ENCODE peak calls at places on chromosomes 16 and 17, in seven cellular contexts. One of them, this sample, is unnamed.

GRCh38 chr17:82592289-82592683 is 56.0 kb downstream of the WDR45B start:
- DNase-seq in uterus: no peak
- DNase-seq in neural crest cell: no peak
- DNase-seq in GM06990: no peak
- DNase-seq in prostate gland: peak
- DNase-seq in IMR-90: no peak
- DNase-seq in H9: no peak
- DNase-seq in this sample: no peak

GRCh38 chr16:1494129-1494640 is 1.0 kb downstream of the TELO2 start:
- DNase-seq in uterus: no peak
- DNase-seq in neural crest cell: no peak
- DNase-seq in GM06990: peak
- DNase-seq in prostate gland: peak
- DNase-seq in IMR-90: peak
- DNase-seq in H9: peak
- DNase-seq in this sample: no peak

GRCh38 chr17:83196088-83196765 is 116.8 kb downstream of the METRNL start:
- DNase-seq in uterus: no peak
- DNase-seq in neural crest cell: no peak
- DNase-seq in GM06990: no peak
- DNase-seq in prostate gland: no peak
- DNase-seq in IMR-90: peak
- DNase-seq in H9: no peak
- DNase-seq in this sample: no peak

GRCh38 chr16:19858006-19858653 is 26.5 kb downstream of the GPRC5B start:
- DNase-seq in uterus: no peak
- DNase-seq in neural crest cell: no peak
- DNase-seq in GM06990: no peak
- DNase-seq in prostate gland: no peak
- DNase-seq in IMR-90: no peak
- DNase-seq in H9: no peak
- DNase-seq in this sample: no peak

GRCh38 chr17:45836047-45837044 is 8.3 kb upstream of the SPPL2C start:
- DNase-seq in uterus: no peak
- DNase-seq in neural crest cell: no peak
- DNase-seq in GM06990: no peak
- DNase-seq in prostate gland: no peak
- DNase-seq in IMR-90: no peak
- DNase-seq in H9: no peak
- DNase-seq in this sample: no peak

GRCh38 chr17:17186051-17186450 is 20.1 kb downstream of the PLD6 start:
- DNase-seq in uterus: no peak
- DNase-seq in neural crest cell: no peak
- DNase-seq in GM06990: no peak
- DNase-seq in prostate gland: peak
- DNase-seq in IMR-90: peak
- DNase-seq in H9: no peak
- DNase-seq in this sample: peak

GRCh38 chr16:46482895-46483294 is 138.3 kb downstream of the SHCBP1 start:
- DNase-seq in uterus: no peak
- DNase-seq in neural crest cell: no peak
- DNase-seq in GM06990: no peak
- DNase-seq in prostate gland: no peak
- DNase-seq in IMR-90: no peak
- DNase-seq in H9: no peak
- DNase-seq in this sample: no peak

GRCh38 chr16:8962393-8963009 is 1.2 kb downstream of the USP7 start:
- DNase-seq in uterus: no peak
- DNase-seq in neural crest cell: no peak
- DNase-seq in GM06990: peak
- DNase-seq in prostate gland: no peak
- DNase-seq in IMR-90: no peak
- DNase-seq in H9: no peak
- DNase-seq in this sample: peak

GRCh38 chr17:19773534-19773933 is 25.4 kb upstream of the ALDH3A1 start:
- DNase-seq in uterus: no peak
- DNase-seq in neural crest cell: no peak
- DNase-seq in GM06990: no peak
- DNase-seq in prostate gland: no peak
- DNase-seq in IMR-90: no peak
- DNase-seq in H9: no peak
- DNase-seq in this sample: no peak

GRCh38 chr17:60089097-60089844 is 10.6 kb upstream of the HEATR6 start:
- DNase-seq in uterus: no peak
- DNase-seq in neural crest cell: no peak
- DNase-seq in GM06990: peak
- DNase-seq in prostate gland: peak
- DNase-seq in IMR-90: no peak
- DNase-seq in H9: no peak
- DNase-seq in this sample: no peak

GRCh38 chr17:63035271-63035670 is 69.2 kb downstream of the TANC2 start:
- DNase-seq in uterus: no peak
- DNase-seq in neural crest cell: no peak
- DNase-seq in GM06990: no peak
- DNase-seq in prostate gland: no peak
- DNase-seq in IMR-90: peak
- DNase-seq in H9: no peak
- DNase-seq in this sample: no peak

DNA sequence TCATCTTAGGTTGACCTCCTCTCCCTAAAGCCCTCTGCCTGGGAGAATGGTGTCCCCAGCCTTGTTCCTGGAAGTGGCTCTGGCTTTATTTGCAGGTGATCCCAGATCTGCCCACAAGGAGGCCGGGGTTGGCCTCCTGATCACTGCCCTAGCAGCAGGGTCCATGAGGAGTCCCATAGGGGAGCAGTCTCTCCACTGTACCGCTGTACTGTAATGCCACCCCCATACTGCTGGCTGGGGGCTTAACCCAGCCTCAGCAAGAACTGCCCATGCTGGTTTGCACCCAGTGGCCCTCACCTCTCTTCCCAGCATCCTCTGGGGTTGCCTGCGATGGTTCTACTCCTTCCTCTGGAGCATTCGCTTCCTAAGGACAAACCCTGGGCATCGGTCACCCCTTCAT is 39.1 kb downstream of the PSME3IP1 start:
- DNase-seq in uterus: no peak
- DNase-seq in neural crest cell: no peak
- DNase-seq in GM06990: no peak
- DNase-seq in prostate gland: no peak
- DNase-seq in IMR-90: no peak
- DNase-seq in H9: peak
- DNase-seq in this sample: no peak
- TF ChIP-seq CTCF in uterus: no peak
- TF ChIP-seq CTCF in neural crest cell: peak
- TF ChIP-seq CTCF in GM06990: peak
- TF ChIP-seq CTCF in prostate gland: no peak
- TF ChIP-seq CTCF in IMR-90: peak
- TF ChIP-seq CTCF in H9: peak
- TF ChIP-seq CTCF in this sample: no peak

GRCh38 chr16:35909351-35909954 is 2450.0 kb downstream of the TP53TG3F start:
- DNase-seq in uterus: no peak
- DNase-seq in neural crest cell: no peak
- DNase-seq in GM06990: no peak
- DNase-seq in prostate gland: no peak
- DNase-seq in IMR-90: no peak
- DNase-seq in H9: no peak
- DNase-seq in this sample: no peak

GRCh38 chr16:35910409-35910808 is 2451.0 kb downstream of the TP53TG3F start:
- DNase-seq in uterus: no peak
- DNase-seq in neural crest cell: no peak
- DNase-seq in GM06990: no peak
- DNase-seq in prostate gland: no peak
- DNase-seq in IMR-90: no peak
- DNase-seq in H9: no peak
- DNase-seq in this sample: no peak

GRCh38 chr16:35908152-35908551 is 2448.7 kb downstream of the TP53TG3F start:
- DNase-seq in uterus: no peak
- DNase-seq in neural crest cell: no peak
- DNase-seq in GM06990: no peak
- DNase-seq in prostate gland: no peak
- DNase-seq in IMR-90: no peak
- DNase-seq in H9: no peak
- DNase-seq in this sample: no peak

GRCh38 chr16:35906440-35906839 is 2447.0 kb downstream of the TP53TG3F start:
- DNase-seq in uterus: no peak
- DNase-seq in neural crest cell: no peak
- DNase-seq in GM06990: no peak
- DNase-seq in prostate gland: no peak
- DNase-seq in IMR-90: no peak
- DNase-seq in H9: no peak
- DNase-seq in this sample: no peak

DNA sequence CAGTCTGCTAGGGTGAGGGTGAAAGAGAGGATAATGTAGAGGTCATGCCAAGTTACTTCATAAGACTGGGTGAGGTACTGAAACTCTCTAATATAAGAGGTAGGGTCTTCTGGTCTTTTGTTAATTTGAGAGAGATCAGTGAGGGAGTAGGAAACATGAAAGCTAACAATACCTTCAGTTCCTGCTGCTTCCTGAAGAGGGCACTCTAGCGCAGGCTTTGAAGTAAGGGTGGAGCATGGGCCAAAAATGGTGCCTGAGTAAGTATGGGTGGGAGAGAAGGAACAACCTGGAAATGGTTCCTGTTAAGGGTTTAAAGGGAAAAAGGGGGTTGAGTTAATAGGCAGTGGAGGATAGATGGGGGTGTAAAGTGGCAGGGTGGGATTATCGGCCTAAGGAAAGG is 2449.5 kb downstream of the TP53TG3F start:
- DNase-seq in uterus: no peak
- DNase-seq in neural crest cell: no peak
- DNase-seq in GM06990: no peak
- DNase-seq in prostate gland: no peak
- DNase-seq in IMR-90: no peak
- DNase-seq in H9: no peak
- DNase-seq in this sample: no peak
- TF ChIP-seq CTCF in uterus: no peak
- TF ChIP-seq CTCF in neural crest cell: no peak
- TF ChIP-seq CTCF in GM06990: no peak
- TF ChIP-seq CTCF in prostate gland: no peak
- TF ChIP-seq CTCF in IMR-90: no peak
- TF ChIP-seq CTCF in H9: no peak
- TF ChIP-seq CTCF in this sample: peak

GRCh38 chr17:66018786-66019185 is 173.1 kb downstream of the CEP112 start:
- DNase-seq in uterus: no peak
- DNase-seq in neural crest cell: no peak
- DNase-seq in GM06990: no peak
- DNase-seq in prostate gland: no peak
- DNase-seq in IMR-90: no peak
- DNase-seq in H9: no peak
- DNase-seq in this sample: no peak

GRCh38 chr17:66025551-66025950 is 166.4 kb downstream of the CEP112 start:
- DNase-seq in uterus: no peak
- DNase-seq in neural crest cell: no peak
- DNase-seq in GM06990: no peak
- DNase-seq in prostate gland: no peak
- DNase-seq in IMR-90: peak
- DNase-seq in H9: no peak
- DNase-seq in this sample: no peak

GRCh38 chr17:66016231-66016630 is 175.7 kb downstream of the CEP112 start:
- DNase-seq in uterus: no peak
- DNase-seq in neural crest cell: no peak
- DNase-seq in GM06990: no peak
- DNase-seq in prostate gland: no peak
- DNase-seq in IMR-90: no peak
- DNase-seq in H9: no peak
- DNase-seq in this sample: no peak

DNA sequence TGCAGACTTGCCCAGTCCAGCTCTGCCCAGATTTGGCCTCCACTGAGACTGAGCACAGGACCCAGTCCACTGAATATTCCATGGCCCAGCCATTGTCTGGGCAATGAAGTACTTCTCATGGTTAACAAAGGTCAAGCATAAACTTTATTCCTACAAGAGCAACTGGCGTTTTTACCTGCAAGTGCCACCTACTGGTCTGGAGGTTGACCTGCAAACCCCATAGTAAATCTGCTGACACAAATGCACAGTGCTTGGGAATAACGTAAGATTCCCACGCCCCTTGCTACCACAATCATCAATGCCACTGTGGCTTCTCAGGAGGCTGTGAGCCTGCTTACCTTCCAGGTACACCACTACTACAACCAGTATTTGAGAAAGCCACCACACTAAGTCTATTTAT is 170.2 kb downstream of the CEP112 start:
- DNase-seq in uterus: no peak
- DNase-seq in neural crest cell: no peak
- DNase-seq in GM06990: no peak
- DNase-seq in prostate gland: no peak
- DNase-seq in IMR-90: no peak
- DNase-seq in H9: peak
- DNase-seq in this sample: no peak
- TF ChIP-seq CTCF in uterus: no peak
- TF ChIP-seq CTCF in neural crest cell: no peak
- TF ChIP-seq CTCF in GM06990: peak
- TF ChIP-seq CTCF in prostate gland: no peak
- TF ChIP-seq CTCF in IMR-90: no peak
- TF ChIP-seq CTCF in H9: peak
- TF ChIP-seq CTCF in this sample: no peak

DNA sequence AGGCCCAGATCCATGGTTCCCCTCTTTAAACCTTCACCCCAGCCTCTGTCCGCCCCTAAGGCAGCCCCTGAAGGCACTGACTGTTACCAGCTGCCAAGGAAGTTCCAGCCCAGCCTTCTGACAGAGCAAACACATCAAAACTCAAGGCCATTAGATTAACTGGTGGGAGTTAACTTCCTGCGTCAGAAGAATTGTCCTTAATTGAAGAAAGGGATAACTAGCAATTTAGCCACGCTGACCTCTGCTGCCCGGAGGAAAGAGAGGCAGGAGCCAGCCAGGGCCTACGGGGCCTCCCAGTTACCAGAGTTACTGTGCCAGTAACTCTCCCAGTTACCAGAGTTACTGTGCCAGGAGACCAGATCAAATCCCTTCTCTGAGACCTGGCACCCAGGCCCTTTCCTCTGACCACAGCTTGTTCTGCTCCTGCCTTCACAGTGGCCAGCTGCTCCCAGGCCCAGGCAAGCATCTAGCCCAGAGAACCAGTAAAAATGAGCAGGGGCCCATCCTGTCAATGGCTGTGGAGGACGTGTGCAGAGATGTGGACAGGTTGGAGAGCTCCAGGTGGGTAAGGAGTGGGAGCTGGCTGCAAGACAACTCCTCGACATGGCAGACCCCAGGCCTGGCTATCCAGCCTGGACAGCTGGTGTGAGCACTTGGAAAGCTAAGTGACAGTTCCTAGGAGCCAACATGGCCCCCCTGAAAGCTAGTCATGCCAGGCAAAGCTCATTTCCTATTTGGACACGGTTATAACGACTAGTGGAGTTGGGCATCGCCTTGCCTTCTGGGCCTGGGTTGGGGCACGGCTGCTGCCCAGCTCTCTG is 2.8 kb upstream of the PITPNM3 start:
- DNase-seq in uterus: no peak
- DNase-seq in neural crest cell: no peak
- DNase-seq in GM06990: no peak
- DNase-seq in prostate gland: no peak
- DNase-seq in IMR-90: no peak
- DNase-seq in H9: no peak
- DNase-seq in this sample: no peak
- TF ChIP-seq CTCF in uterus: no peak
- TF ChIP-seq CTCF in neural crest cell: no peak
- TF ChIP-seq CTCF in GM06990: no peak
- TF ChIP-seq CTCF in prostate gland: no peak
- TF ChIP-seq CTCF in IMR-90: no peak
- TF ChIP-seq CTCF in H9: peak
- TF ChIP-seq CTCF in this sample: no peak